ENCODE peak calls at places on chromosomes 16 and 17, in seven cellular contexts. W is stimulated activated CD8-positive, alpha-beta memory T cell treated with anti-CD3 and anti-CD28 coated beads, Interleukin-7, amount 100 ng/mL, for 48 hours; F is tibial artery; D is sigmoid colon; Q is AG08396; G is NCI-H1105 treated with DMSO at 0.1 percent for 48 hours; L is NCI-H510A. O is an unnamed sample.

GRCh38 chr17:39150795-39151679 is at the start of gene PLXDC1:
- DNase-seq in W (no peak), F (no peak), D (no peak), Q (peak; percentile 56), G (peak; percentile 3), L (no peak), O (peak; percentile 36)

GRCh38 chr16:12580809-12581208 is 222.9 kb downstream of the CPPED1 start:
- DNase-seq in W (no peak), F (no peak), D (peak; percentile 49), Q (no peak), G (no peak), L (no peak), O (no peak)

GRCh38 chr16:2702871-2703745 is 16.9 kb downstream of the PRSS27 start:
- DNase-seq in W (no peak), F (no peak), D (no peak), Q (no peak), G (no peak), L (no peak), O (no peak)

GRCh38 chr16:7318661-7319060 is 14.0 kb upstream of the RBFOX1 start:
- DNase-seq in W (no peak), F (no peak), D (no peak), Q (no peak), G (no peak), L (no peak), O (no peak)

GRCh38 chr17:81371910-81372760 is 23.1 kb upstream of the BAHCC1 start:
- DNase-seq in W (no peak), F (no peak), D (peak; percentile 78), Q (peak; percentile 72), G (no peak), L (no peak), O (peak; percentile 37)

GRCh38 chr17:7477392-7478275 is 1.8 kb downstream of the ZBTB4 start:
- DNase-seq in W (no peak), F (peak; percentile 64), D (peak; percentile 82), Q (peak; percentile 89), G (no peak), L (no peak), O (peak; percentile 37)

GRCh38 chr17:146983-147761 is 9.8 kb downstream of the SCGB1C2 start:
- DNase-seq in W (no peak), F (no peak), D (peak; percentile 55), Q (no peak), G (no peak), L (no peak), O (peak; percentile 41)

GRCh38 chr17:7223375-7223774 is 3.6 kb downstream of the ACADVL start:
- DNase-seq in W (no peak), F (no peak), D (no peak), Q (no peak), G (no peak), L (no peak), O (no peak)

GRCh38 chr16:84361546-84361945 is 6.8 kb upstream of the ATP2C2 start:
- DNase-seq in W (no peak), F (no peak), D (no peak), Q (no peak), G (no peak), L (no peak), O (no peak)

O was measured in mucosa of descending colon.